ENCODE peak calls at places on chromosome 7, in four cellular contexts. One of them, this sample, is unnamed.

GRCh38 chr7:112199035-112199655 is 7.1 kb downstream of the DOCK4 start:
- DNase-seq in NB4: peak
- DNase-seq in hepatocyte: no peak
- DNase-seq in stimulated activated CD4-positive, alpha-beta T cell treated with anti-CD3 and anti-CD28 coated beads, Interleukin-12 subunit alpha, Interleukin-12 subunit beta, amount 100 ng/mL, for 4 hours: no peak
- DNase-seq in this sample: no peak

GRCh38 chr7:143015926-143016490 is 10.9 kb downstream of the OR9A2 start:
- DNase-seq in NB4: no peak
- DNase-seq in hepatocyte: no peak
- DNase-seq in stimulated activated CD4-positive, alpha-beta T cell treated with anti-CD3 and anti-CD28 coated beads, Interleukin-12 subunit alpha, Interleukin-12 subunit beta, amount 100 ng/mL, for 4 hours: no peak
- DNase-seq in this sample: no peak

GRCh38 chr7:50409856-50410468 is 40.2 kb downstream of the FIGNL1 start:
- DNase-seq in NB4: peak
- DNase-seq in hepatocyte: no peak
- DNase-seq in stimulated activated CD4-positive, alpha-beta T cell treated with anti-CD3 and anti-CD28 coated beads, Interleukin-12 subunit alpha, Interleukin-12 subunit beta, amount 100 ng/mL, for 4 hours: no peak
- DNase-seq in this sample: no peak

GRCh38 chr7:142418316-142418715 is 160.5 kb upstream of the PRSS58 start:
- DNase-seq in NB4: peak
- DNase-seq in hepatocyte: no peak
- DNase-seq in stimulated activated CD4-positive, alpha-beta T cell treated with anti-CD3 and anti-CD28 coated beads, Interleukin-12 subunit alpha, Interleukin-12 subunit beta, amount 100 ng/mL, for 4 hours: no peak
- DNase-seq in this sample: no peak

GRCh38 chr7:151218170-151218569 is 7.9 kb upstream of the H2BK1 start:
- DNase-seq in NB4: no peak
- DNase-seq in hepatocyte: no peak
- DNase-seq in stimulated activated CD4-positive, alpha-beta T cell treated with anti-CD3 and anti-CD28 coated beads, Interleukin-12 subunit alpha, Interleukin-12 subunit beta, amount 100 ng/mL, for 4 hours: no peak
- DNase-seq in this sample: no peak

GRCh38 chr7:104914427-104914826 is 99.6 kb upstream of the KMT2E start:
- DNase-seq in NB4: no peak
- DNase-seq in hepatocyte: no peak
- DNase-seq in stimulated activated CD4-positive, alpha-beta T cell treated with anti-CD3 and anti-CD28 coated beads, Interleukin-12 subunit alpha, Interleukin-12 subunit beta, amount 100 ng/mL, for 4 hours: no peak
- DNase-seq in this sample: no peak

GRCh38 chr7:51592822-51593221 is 276.2 kb upstream of the COBL start:
- DNase-seq in NB4: no peak
- DNase-seq in hepatocyte: no peak
- DNase-seq in stimulated activated CD4-positive, alpha-beta T cell treated with anti-CD3 and anti-CD28 coated beads, Interleukin-12 subunit alpha, Interleukin-12 subunit beta, amount 100 ng/mL, for 4 hours: no peak
- DNase-seq in this sample: no peak

GRCh38 chr7:17706734-17707133 is 233.6 kb downstream of the SNX13 start:
- DNase-seq in NB4: peak
- DNase-seq in hepatocyte: peak
- DNase-seq in stimulated activated CD4-positive, alpha-beta T cell treated with anti-CD3 and anti-CD28 coated beads, Interleukin-12 subunit alpha, Interleukin-12 subunit beta, amount 100 ng/mL, for 4 hours: no peak
- DNase-seq in this sample: no peak

GRCh38 chr7:38107486-38107893 is 70.6 kb upstream of the STARD3NL start:
- DNase-seq in NB4: peak
- DNase-seq in hepatocyte: peak
- DNase-seq in stimulated activated CD4-positive, alpha-beta T cell treated with anti-CD3 and anti-CD28 coated beads, Interleukin-12 subunit alpha, Interleukin-12 subunit beta, amount 100 ng/mL, for 4 hours: peak
- DNase-seq in this sample: no peak

GRCh38 chr7:73971701-73972341 is 56.2 kb upstream of the ELN start:
- DNase-seq in NB4: no peak
- DNase-seq in hepatocyte: peak
- DNase-seq in stimulated activated CD4-positive, alpha-beta T cell treated with anti-CD3 and anti-CD28 coated beads, Interleukin-12 subunit alpha, Interleukin-12 subunit beta, amount 100 ng/mL, for 4 hours: no peak
- DNase-seq in this sample: no peak

GRCh38 chr7:85897967-85898366 is 711.1 kb upstream of the SEMA3D start:
- DNase-seq in NB4: no peak
- DNase-seq in hepatocyte: no peak
- DNase-seq in stimulated activated CD4-positive, alpha-beta T cell treated with anti-CD3 and anti-CD28 coated beads, Interleukin-12 subunit alpha, Interleukin-12 subunit beta, amount 100 ng/mL, for 4 hours: no peak
- DNase-seq in this sample: no peak